ENCODE peak calls at places on chromosomes 3 and 15, in six cellular contexts. X is left ventricle myocardium inferior; C is stimulated activated CD4-positive, alpha-beta T cell treated with anti-CD3 and anti-CD28 coated beads, Interleukin-1b, Interleukin-23, amount 100 ng/mL, for 24 hours; R is mesenchymal stem cell; F is HT1080; V is activated CD4-positive, alpha-beta T cell treated with anti-CD3 and anti-CD28 coated beads, Interleukin-2, amount 50 U/mL, for 1 hour. E is an unnamed sample.

GRCh38 chr15:83380682-83381081 is 66.5 kb upstream of the SH3GL3 start:
- DNase-seq in X (peak), V (no peak), R (peak), F (peak), C (no peak), E (peak)

GRCh38 chr3:126850370-126851085 is 132.4 kb upstream of the PLXNA1 start:
- DNase-seq in V (no peak), R (peak), F (peak), X (peak), C (no peak), E (peak)

GRCh38 chr3:96900059-96900458 is 85.7 kb downstream of the EPHA6 start:
- DNase-seq in X (no peak), F (no peak), C (no peak), V (no peak), R (no peak), E (no peak)

GRCh38 chr3:58116161-58116955 is 94.4 kb downstream of the DNASE1L3 start:
- DNase-seq in V (peak), X (no peak), F (no peak), R (no peak), C (no peak), E (no peak)

GRCh38 chr3:52721002-52721741 is 15.3 kb downstream of the SPCS1 start:
- DNase-seq in R (peak), F (no peak), C (no peak), V (peak), X (no peak), E (peak)

GRCh38 chr3:134315286-134316106 is 58.8 kb downstream of the AMOTL2 start:
- DNase-seq in F (peak), R (peak), V (no peak), X (peak), C (no peak), E (peak)

GRCh38 chr3:36514171-36514570 is 133.9 kb downstream of the STAC start:
- DNase-seq in V (no peak), F (peak), X (no peak), C (no peak), R (no peak), E (no peak)

GRCh38 chr3:65448120-65448519 is 590.6 kb downstream of the MAGI1 start:
- DNase-seq in C (no peak), V (no peak), R (no peak), F (no peak), X (no peak), E (no peak)

GRCh38 chr3:158097571-158098553 is 8.4 kb downstream of the SHOX2 start:
- DNase-seq in V (peak), R (peak), C (no peak), X (no peak), F (no peak), E (no peak)

GRCh38 chr3:71536376-71536965 is 47.1 kb downstream of the FOXP1 start:
- DNase-seq in C (no peak), R (peak), F (peak), X (no peak), V (no peak), E (peak)

GRCh38 chr3:71725279-71725991 is at the start of gene EIF4E3:
- DNase-seq in F (no peak), C (no peak), X (peak), V (peak), R (peak), E (peak)

GRCh38 chr3:130892759-130893239 is 1.1 kb upstream of the ATP2C1 start:
- DNase-seq in C (peak), F (peak), R (peak), V (peak), X (peak), E (peak)

GRCh38 chr3:48536116-48536515 is 20.5 kb downstream of the PFKFB4 start:
- DNase-seq in F (no peak), C (no peak), X (no peak), R (no peak), V (no peak), E (no peak)

GRCh38 chr3:111610612-111611054 is 15.5 kb upstream of the ZBED2 start:
- DNase-seq in R (no peak), X (no peak), V (peak), C (no peak), F (peak), E (peak)

GRCh38 chr15:28098766-28099554 is at the start of gene OCA2:
- DNase-seq in C (no peak), F (no peak), X (peak), V (peak), R (peak), E (peak)

GRCh38 chr3:99505646-99506269 is 132.6 kb upstream of the COL8A1 start:
- DNase-seq in F (peak), V (no peak), C (no peak), X (peak), R (peak), E (peak)

GRCh38 chr15:69553686-69554085 is 101.1 kb downstream of the RPLP1 start:
- DNase-seq in X (no peak), V (no peak), C (no peak), R (no peak), F (no peak), E (no peak)

E was measured in RPMI7951.